ENCODE peak calls at places on chromosomes 2 and 18, in six cellular contexts. O is right lobe of liver, S is ovary, M is Peyer's patch, J is tibial nerve, Y is lower leg skin. I is an unnamed sample.

GRCh38 chr2:2636813-2637212 is 305.7 kb upstream of the MYT1L start:
- DNase-seq in O (no peak), S (no peak), M (no peak), J (no peak), Y (no peak), I (peak; percentile 34)

GRCh38 chr18:52326001-52326400 is 14.0 kb upstream of the DCC start:
- DNase-seq in O (no peak), S (no peak), M (no peak), J (no peak), Y (no peak), I (no peak)

GRCh38 chr18:58051765-58052460 is 7.9 kb downstream of the NEDD4L start:
- DNase-seq in O (no peak), S (no peak), M (no peak), J (no peak), Y (no peak), I (no peak)

GRCh38 chr2:204078003-204078698 is 141.6 kb downstream of the ICOS start:
- DNase-seq in O (no peak), S (no peak), M (no peak), J (no peak), Y (no peak), I (no peak)

GRCh38 chr18:37450434-37451133 is 115.0 kb downstream of the CELF4 start:
- DNase-seq in O (no peak), S (peak; percentile 81), M (no peak), J (no peak), Y (no peak), I (no peak)

GRCh38 chr2:145012214-145012670 is 492.3 kb upstream of the ZEB2 start:
- DNase-seq in O (no peak), S (no peak), M (no peak), J (no peak), Y (no peak), I (no peak)

GRCh38 chr2:122236152-122236892 is 480.9 kb downstream of the TSN start:
- DNase-seq in O (peak; percentile 67), S (no peak), M (no peak), J (no peak), Y (no peak), I (no peak)

GRCh38 chr2:127410871-127411396 is 7.3 kb upstream of the PROC start:
- DNase-seq in O (no peak), S (no peak), M (no peak), J (no peak), Y (no peak), I (no peak)

GRCh38 chr2:100730290-100730868 is 89.6 kb upstream of the NPAS2 start:
- DNase-seq in O (peak; percentile 69), S (no peak), M (peak; percentile 78), J (peak; percentile 39), Y (no peak), I (peak; percentile 14)

GRCh38 chr2:36404312-36404711 is 48.7 kb downstream of the CRIM1 start:
- DNase-seq in O (no peak), S (no peak), M (no peak), J (no peak), Y (no peak), I (no peak)

GRCh38 chr2:191376981-191377629 is 131.9 kb downstream of the MYO1B start:
- DNase-seq in O (peak; percentile 68), S (peak; percentile 73), M (peak; percentile 83), J (peak; percentile 70), Y (peak; percentile 94), I (peak; percentile 50)

GRCh38 chr18:34709104-34709503 is 994 bp upstream of the DTNA start:
- DNase-seq in O (no peak), S (peak; percentile 65), M (no peak), J (no peak), Y (no peak), I (no peak)

GRCh38 chr2:8004250-8004681 is 677.6 kb upstream of the ID2 start:
- DNase-seq in O (no peak), S (peak; percentile 77), M (peak; percentile 53), J (peak; percentile 74), Y (peak; percentile 45), I (peak; percentile 40)

GRCh38 chr2:215503381-215503780 is 67.5 kb upstream of the FN1 start:
- DNase-seq in O (no peak), S (no peak), M (no peak), J (no peak), Y (no peak), I (no peak)
- TF ChIP-seq POLR2A in O (no peak), S (no peak), M (no peak), J (no peak), Y (no peak), I (no peak)

DNA sequence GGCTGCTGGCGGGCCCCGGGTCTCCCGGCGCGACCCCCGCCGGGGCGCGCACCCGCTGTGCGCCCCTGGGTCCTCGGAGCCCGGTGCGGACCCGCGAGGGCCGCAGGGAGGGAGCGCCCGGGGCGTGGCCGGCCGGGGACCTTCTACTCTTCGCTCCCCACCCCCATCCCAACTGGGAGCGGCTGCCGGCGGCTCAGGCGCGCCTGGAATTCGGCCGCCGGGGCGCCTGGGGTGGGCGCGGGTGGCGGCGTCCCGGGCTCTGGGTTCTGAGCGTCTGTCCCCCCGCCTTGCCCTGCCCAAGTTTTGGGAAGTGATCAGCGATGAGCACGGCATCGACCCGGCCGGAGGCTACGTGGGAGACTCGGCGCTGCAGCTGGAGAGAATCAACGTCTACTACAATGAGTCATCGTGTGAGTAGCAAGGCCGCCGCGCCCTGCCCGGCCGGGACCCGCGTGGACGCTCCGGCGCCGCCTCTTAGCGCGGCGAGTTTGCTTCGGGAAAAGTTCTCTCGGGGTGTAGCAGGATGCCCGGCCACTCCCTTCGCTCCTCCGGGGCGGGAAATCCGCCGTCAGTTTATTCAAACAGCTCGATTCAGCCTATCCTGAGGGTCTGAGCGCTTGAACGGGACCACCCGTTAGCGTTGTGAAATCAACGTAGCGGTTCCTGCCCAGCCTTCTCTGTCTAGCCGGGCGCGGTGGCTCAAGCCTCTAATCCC is 502 bp downstream of the TUBB6 start:
- DNase-seq in O (peak; percentile 79), S (peak; percentile 93), M (peak; percentile 84), J (peak; percentile 69), Y (peak; percentile 98), I (peak; percentile 65)
- TF ChIP-seq POLR2A in O (peak; percentile 34), S (peak; percentile 70), M (no peak), J (no peak), Y (no peak), I (no peak)

DNA sequence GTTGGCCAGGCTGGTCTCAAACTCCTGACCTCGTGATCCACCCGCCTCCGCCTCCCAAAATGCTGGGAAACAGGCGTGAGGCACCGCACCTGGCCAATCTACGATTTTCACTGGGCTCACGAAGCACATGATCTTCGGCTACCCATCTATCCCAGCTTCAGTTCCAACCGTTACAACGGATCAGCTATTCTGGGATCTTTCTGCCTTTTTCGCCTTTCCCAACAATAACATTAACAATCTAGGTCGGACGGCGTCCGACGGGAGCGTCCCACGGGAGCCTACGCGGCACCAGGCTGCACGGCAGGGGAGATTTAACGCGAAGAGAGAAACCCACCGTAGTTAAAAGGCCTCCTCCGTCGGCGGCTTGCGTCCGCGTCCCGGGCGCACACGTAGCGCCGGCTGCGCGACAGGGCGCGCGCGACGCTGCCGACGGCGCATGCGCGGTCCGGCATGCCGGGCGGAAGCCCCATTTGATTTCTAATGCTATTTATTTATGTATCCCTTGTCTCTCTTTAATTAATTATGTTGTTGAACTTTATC is at the start of gene MSL3B:
- DNase-seq in O (peak; percentile 34), S (no peak), M (peak; percentile 64), J (no peak), Y (no peak), I (no peak)
- TF ChIP-seq POLR2A in O (peak; percentile 16), S (no peak), M (no peak), J (no peak), Y (no peak), I (no peak)

DNA sequence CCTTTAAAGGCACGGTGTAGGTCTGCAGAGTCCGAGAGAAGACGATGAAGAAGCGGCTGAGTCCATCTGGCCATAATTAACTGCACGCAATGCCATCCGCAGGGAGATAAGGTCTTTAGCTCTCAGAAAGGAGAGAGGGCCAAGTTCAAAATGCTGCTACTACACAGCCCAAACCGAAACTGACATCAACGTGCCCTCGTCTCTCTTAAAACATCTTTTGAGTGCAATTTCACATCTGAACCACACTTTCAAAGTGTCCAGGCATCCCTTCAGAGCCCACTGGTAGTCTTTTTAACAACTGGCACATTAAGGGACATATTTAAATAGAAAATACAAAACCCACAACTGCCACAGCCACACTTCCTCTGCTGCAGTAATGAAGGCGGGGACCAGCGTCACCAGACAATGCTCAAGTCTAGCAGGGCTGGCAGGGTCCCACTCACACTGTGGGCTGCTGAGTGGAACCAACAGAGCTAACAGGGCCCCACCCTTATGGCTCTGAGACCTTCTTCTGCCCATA is 35.8 kb downstream of the ST3GAL5 start:
- DNase-seq in O (peak; percentile 39), S (no peak), M (peak; percentile 90), J (peak; percentile 44), Y (peak; percentile 88), I (no peak)
- TF ChIP-seq POLR2A in O (no peak), S (no peak), M (no peak), J (no peak), Y (no peak), I (no peak)

DNA sequence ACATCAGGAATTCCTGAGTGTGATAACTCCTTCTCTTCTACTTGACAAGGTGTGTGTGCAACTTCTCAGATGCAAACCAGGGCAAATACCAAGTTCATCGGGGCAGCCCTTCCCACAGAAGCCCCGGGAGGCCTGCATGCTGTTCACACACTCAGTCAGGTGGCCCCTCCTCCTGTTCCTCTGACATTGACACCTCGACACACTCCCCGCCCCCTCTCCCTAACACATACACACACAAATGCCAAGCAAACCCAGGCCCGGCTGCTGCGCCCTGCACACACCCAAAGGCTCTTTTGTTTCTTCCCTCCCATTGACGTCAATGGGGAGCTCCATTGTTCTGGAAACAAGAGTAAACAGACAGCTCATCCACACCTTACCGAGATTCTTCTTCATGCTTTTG is 1.7 kb upstream of the PER2 start:
- DNase-seq in O (no peak), S (no peak), M (peak; percentile 83), J (peak; percentile 32), Y (peak; percentile 93), I (no peak)
- TF ChIP-seq POLR2A in O (no peak), S (no peak), M (no peak), J (no peak), Y (no peak), I (no peak)

GRCh38 chr2:201642086-201642578 is 1.2 kb downstream of the TMEM237 start:
- DNase-seq in O (no peak), S (no peak), M (no peak), J (no peak), Y (no peak), I (peak; percentile 6)

GRCh38 chr2:201644001-201644400 is 698 bp upstream of the TMEM237 start:
- DNase-seq in O (no peak), S (peak; percentile 71), M (no peak), J (peak; percentile 32), Y (no peak), I (no peak)

GRCh38 chr2:201639205-201639604 is 4.1 kb downstream of the TMEM237 start:
- DNase-seq in O (no peak), S (no peak), M (no peak), J (no peak), Y (no peak), I (no peak)

GRCh38 chr2:201643216-201643651 is at the start of gene TMEM237:
- DNase-seq in O (no peak), S (peak; percentile 75), M (peak; percentile 73), J (no peak), Y (peak; percentile 89), I (peak; percentile 29)

DNA sequence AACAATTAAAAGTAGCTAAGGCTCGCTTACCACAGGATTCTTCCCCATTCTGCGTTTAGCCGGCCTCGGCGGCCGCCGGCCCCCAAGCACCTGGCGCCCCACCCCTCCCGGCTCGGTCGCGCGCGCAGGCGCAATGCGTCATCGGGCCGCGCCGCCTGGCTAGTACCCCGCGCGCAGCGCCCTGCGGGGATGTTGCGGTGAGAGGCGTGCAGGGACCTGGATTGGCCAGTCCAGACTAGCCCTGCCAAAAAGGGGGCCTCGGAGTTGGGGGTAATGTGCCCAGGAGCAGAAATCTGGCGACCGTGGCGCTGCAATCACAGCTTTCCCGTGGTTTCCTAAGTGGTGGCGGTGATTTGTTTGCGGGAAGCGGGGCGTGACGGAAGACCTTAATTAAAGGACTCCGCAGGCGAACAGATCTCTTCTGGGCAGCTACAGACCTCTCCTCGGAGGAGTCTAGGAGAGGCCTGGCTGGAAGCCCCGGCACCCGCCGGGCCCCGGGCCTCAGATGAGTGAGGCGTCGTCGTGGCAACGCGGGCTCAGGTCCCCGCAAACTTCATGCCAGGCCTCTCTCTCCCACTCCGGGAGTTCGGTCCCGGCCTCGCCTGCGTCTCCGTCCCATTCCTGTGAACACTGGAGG is 606 bp downstream of the TMEM237 start:
- DNase-seq in O (peak; percentile 85), S (peak; percentile 85), M (peak; percentile 88), J (peak; percentile 68), Y (peak; percentile 96), I (peak; percentile 71)
- TF ChIP-seq POLR2A in O (peak; percentile 32), S (peak; percentile 94), M (peak; percentile 21), J (peak; percentile 53), Y (peak; percentile 10), I (peak; percentile 73)

I was measured in gastrocnemius medialis.